ENCODE peak calls at places on chromosomes 6 and 20, in four cellular contexts. One of them, this sample, is unnamed.

GRCh38 chr6:82169138-82169876 is 78.2 kb downstream of the IBTK start:
- DNase-seq in transverse colon: no peak
- DNase-seq in breast epithelium: no peak
- DNase-seq in vagina: no peak
- DNase-seq in this sample: no peak

GRCh38 chr6:52909531-52909930 is at the start of gene GSTA3:
- DNase-seq in vagina: no peak
- DNase-seq in transverse colon: no peak
- DNase-seq in breast epithelium: no peak
- DNase-seq in this sample: no peak

GRCh38 chr6:64415936-64416335 is 780.3 kb downstream of the PHF3 start:
- DNase-seq in vagina: no peak
- DNase-seq in transverse colon: no peak
- DNase-seq in breast epithelium: no peak
- DNase-seq in this sample: no peak

GRCh38 chr20:19449051-19449450 is 236.6 kb downstream of the SLC24A3 start:
- DNase-seq in vagina: no peak
- DNase-seq in breast epithelium: peak; percentile 70
- DNase-seq in transverse colon: peak; percentile 9
- DNase-seq in this sample: no peak

GRCh38 chr20:46350986-46351267 is 42.6 kb upstream of the CDH22 start:
- DNase-seq in vagina: no peak
- DNase-seq in transverse colon: no peak
- DNase-seq in breast epithelium: no peak
- DNase-seq in this sample: no peak

GRCh38 chr6:48074368-48074767 is 36.6 kb downstream of the PTCHD4 start:
- DNase-seq in transverse colon: no peak
- DNase-seq in breast epithelium: no peak
- DNase-seq in vagina: no peak
- DNase-seq in this sample: no peak

GRCh38 chr6:144745434-144745833 is 460.3 kb downstream of the UTRN start:
- DNase-seq in vagina: no peak
- DNase-seq in transverse colon: no peak
- DNase-seq in breast epithelium: no peak
- DNase-seq in this sample: no peak

GRCh38 chr20:6038256-6038655 is 15.6 kb downstream of the LRRN4 start:
- DNase-seq in vagina: no peak
- DNase-seq in breast epithelium: no peak
- DNase-seq in transverse colon: no peak
- DNase-seq in this sample: no peak

GRCh38 chr6:138948780-138949179 is 39.3 kb downstream of the REPS1 start:
- DNase-seq in transverse colon: no peak
- DNase-seq in breast epithelium: no peak
- DNase-seq in vagina: no peak
- DNase-seq in this sample: no peak

GRCh38 chr20:21259346-21259745 is 43.8 kb upstream of the XRN2 start:
- DNase-seq in breast epithelium: no peak
- DNase-seq in transverse colon: no peak
- DNase-seq in vagina: no peak
- DNase-seq in this sample: no peak

GRCh38 chr6:108744244-108744972 is 103.8 kb upstream of the ARMC2 start:
- DNase-seq in vagina: no peak
- DNase-seq in transverse colon: no peak
- DNase-seq in breast epithelium: no peak
- DNase-seq in this sample: no peak

GRCh38 chr6:3414704-3415453 is 42.0 kb downstream of the SLC22A23 start:
- DNase-seq in transverse colon: no peak
- DNase-seq in vagina: no peak
- DNase-seq in breast epithelium: peak; percentile 65
- DNase-seq in this sample: no peak

GRCh38 chr6:7176208-7176607 is 68.4 kb downstream of the RREB1 start:
- DNase-seq in vagina: no peak
- DNase-seq in transverse colon: no peak
- DNase-seq in breast epithelium: peak; percentile 66
- DNase-seq in this sample: no peak

GRCh38 chr20:50379049-50379990 is 130.9 kb upstream of the PTPN1 start:
- DNase-seq in breast epithelium: peak; percentile 94
- DNase-seq in transverse colon: peak; percentile 92
- DNase-seq in vagina: peak; percentile 99
- DNase-seq in this sample: peak; percentile 99

GRCh38 chr20:29427201-29428060 is 1830.0 kb upstream of the DEFB115 start:
- DNase-seq in breast epithelium: no peak
- DNase-seq in transverse colon: no peak
- DNase-seq in vagina: no peak
- DNase-seq in this sample: no peak

GRCh38 chr20:54466112-54466511 is 9.3 kb upstream of the DOK5 start:
- DNase-seq in breast epithelium: no peak
- DNase-seq in transverse colon: no peak
- DNase-seq in vagina: no peak
- DNase-seq in this sample: no peak

DNA sequence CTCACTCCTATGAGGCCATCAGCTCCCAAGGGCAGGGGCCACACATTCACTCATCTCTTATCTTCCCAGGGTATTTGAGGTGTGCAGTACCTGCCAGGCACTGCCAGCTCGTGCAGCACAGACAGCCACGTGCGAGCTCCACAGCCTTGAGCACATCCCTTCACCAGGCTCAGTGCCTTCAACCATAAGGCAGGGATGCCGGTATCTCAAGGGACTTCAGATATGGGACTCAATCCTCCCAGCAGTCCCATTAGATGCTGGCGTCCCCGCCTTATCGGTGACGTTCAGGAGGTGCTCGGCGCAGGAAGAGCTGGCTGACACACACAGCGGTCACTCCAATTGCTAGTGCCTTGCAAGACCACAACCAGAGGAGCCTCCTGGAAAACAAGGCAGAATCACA is 47.0 kb downstream of the EZR start:
- DNase-seq in breast epithelium: no peak
- DNase-seq in vagina: no peak
- DNase-seq in transverse colon: no peak
- DNase-seq in this sample: no peak
- H3K4me1 ChIP-seq in breast epithelium: no peaks in the 10 kb centered on the region
- H3K4me1 ChIP-seq in vagina: peaks cover 27% of the 10 kb centered on the region
- H3K4me1 ChIP-seq in transverse colon: peaks cover 23% of the 10 kb centered on the region
- H3K4me1 ChIP-seq in this sample: no peaks in the 10 kb centered on the region

GRCh38 chr6:33391278-33392167 is at the start of gene KIFC1:
- DNase-seq in breast epithelium: peak; percentile 99
- DNase-seq in vagina: peak; percentile 100
- DNase-seq in transverse colon: peak; percentile 100
- DNase-seq in this sample: peak; percentile 98
- TF ChIP-seq POLR2A in breast epithelium: no peak
- TF ChIP-seq POLR2A in vagina: no peak
- TF ChIP-seq POLR2A in transverse colon: peak; percentile 29
- TF ChIP-seq POLR2A in this sample: no peak

GRCh38 chr6:158036261-158036660 is 54.6 kb downstream of the SYNJ2 start:
- DNase-seq in vagina: no peak
- DNase-seq in breast epithelium: no peak
- DNase-seq in transverse colon: no peak
- DNase-seq in this sample: no peak
- H3K4me1 ChIP-seq in vagina: peaks cover 35% of the 10 kb centered on the region
- H3K4me1 ChIP-seq in breast epithelium: no peaks in the 10 kb centered on the region
- H3K4me1 ChIP-seq in transverse colon: peaks cover 41% of the 10 kb centered on the region
- H3K4me1 ChIP-seq in this sample: peaks cover 30% of the 10 kb centered on the region

GRCh38 chr6:24708612-24709011 is 10.3 kb downstream of the C6orf62 start:
- DNase-seq in vagina: no peak
- DNase-seq in transverse colon: no peak
- DNase-seq in breast epithelium: no peak
- DNase-seq in this sample: no peak
- TF ChIP-seq POLR2A in vagina: no peak
- TF ChIP-seq POLR2A in transverse colon: no peak
- TF ChIP-seq POLR2A in breast epithelium: no peak
- TF ChIP-seq POLR2A in this sample: no peak

DNA sequence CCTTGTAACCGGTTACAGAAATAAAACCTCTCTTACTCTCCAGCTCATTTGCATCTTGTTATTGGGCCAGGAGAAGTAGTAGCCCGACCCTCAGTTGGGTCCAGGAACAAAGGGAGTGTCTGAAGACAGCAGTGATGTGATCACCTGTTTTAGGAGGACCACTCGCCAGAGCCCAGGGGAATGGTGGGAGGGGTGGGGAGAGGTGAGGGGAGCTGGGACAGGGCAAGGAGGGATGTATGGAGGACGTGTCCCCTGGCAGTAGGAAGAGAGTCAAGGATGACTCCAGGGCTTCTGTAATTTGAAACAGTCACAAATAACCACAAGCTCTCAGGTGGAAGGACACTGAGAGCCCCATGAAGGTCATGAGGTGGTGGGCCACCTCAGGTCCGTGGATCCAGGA is 1.4 kb upstream of the PCMTD2 start:
- DNase-seq in vagina: peak; percentile 60
- DNase-seq in transverse colon: no peak
- DNase-seq in breast epithelium: peak; percentile 10
- DNase-seq in this sample: no peak
- H3K4me1 ChIP-seq in vagina: peaks cover 36% of the 10 kb centered on the region
- H3K4me1 ChIP-seq in transverse colon: peaks cover 12% of the 10 kb centered on the region
- H3K4me1 ChIP-seq in breast epithelium: peaks cover 10% of the 10 kb centered on the region
- H3K4me1 ChIP-seq in this sample: peaks cover 32% of the 10 kb centered on the region